ENCODE peak calls at places on chromosome 22, in seven cellular contexts. W is spleen, E is transverse colon, X is heart left ventricle, Z is erythroblast, U is body of pancreas, Q is adrenal gland. T is an unnamed sample.
A peak's percentile ranks its signal among the peaks of the same experiment; 100 is the strongest.

GRCh38 chr22:19984201-19984753 is 32.3 kb downstream of the ARVCF start:
- DNase-seq in X (peak; percentile 84), W (peak; percentile 69), U (no peak), Q (no peak), Z (peak; percentile 83), E (no peak), T (peak; percentile 90)

GRCh38 chr22:17120281-17120680 is 879 bp downstream of the TMEM121B start:
- DNase-seq in X (peak; percentile 74), E (peak; percentile 34), U (peak; percentile 68), W (peak; percentile 89), Q (peak; percentile 69), Z (peak; percentile 19), T (no peak)

GRCh38 chr22:47586038-47586437 is 823.6 kb downstream of the TBC1D22A start:
- DNase-seq in W (no peak), Q (no peak), Z (no peak), U (no peak), E (no peak), X (no peak), T (no peak)

GRCh38 chr22:42932857-42933782 is 76.0 kb upstream of the ARFGAP3 start:
- DNase-seq in E (no peak), Z (no peak), X (peak; percentile 53), Q (no peak), U (no peak), W (peak; percentile 87), T (no peak)

GRCh38 chr22:17114958-17115235 is 6.3 kb downstream of the TMEM121B start:
- DNase-seq in Q (no peak), U (no peak), W (peak; percentile 41), X (no peak), Z (no peak), E (no peak), T (no peak)

GRCh38 chr22:39723899-39724351 is 153.4 kb downstream of the CACNA1I start:
- DNase-seq in E (no peak), W (no peak), Q (peak; percentile 47), U (no peak), X (no peak), Z (peak; percentile 83), T (peak; percentile 61)

GRCh38 chr22:38327805-38328204 is 10.6 kb upstream of the CSNK1E start:
- DNase-seq in E (no peak), W (no peak), Q (no peak), U (no peak), X (no peak), Z (no peak), T (peak; percentile 75)

GRCh38 chr22:47835726-47836125 is 1073.3 kb downstream of the TBC1D22A start:
- DNase-seq in W (no peak), Q (no peak), X (no peak), U (no peak), E (no peak), Z (no peak), T (peak; percentile 38)

GRCh38 chr22:38218661-38219331 is 17.0 kb downstream of the MAFF start:
- DNase-seq in E (peak; percentile 89), Z (no peak), X (peak; percentile 86), Q (peak; percentile 84), W (no peak), U (peak; percentile 81), T (peak; percentile 75)

GRCh38 chr22:43566021-43566420 is 154.2 kb downstream of the MPPED1 start:
- DNase-seq in U (no peak), Q (no peak), W (no peak), X (no peak), E (no peak), Z (no peak), T (no peak)

GRCh38 chr22:33361581-33361980 is 303.4 kb upstream of the SYN3 start:
- DNase-seq in Z (no peak), X (no peak), E (no peak), Q (no peak), W (no peak), U (no peak), T (no peak)

GRCh38 chr22:43182118-43182517 is 4.8 kb downstream of the TTLL12 start:
- DNase-seq in W (no peak), Z (no peak), X (no peak), U (no peak), E (no peak), Q (no peak), T (no peak)

GRCh38 chr22:21713428-21714058 is 22.1 kb downstream of the YPEL1 start:
- DNase-seq in Z (no peak), W (no peak), X (no peak), U (no peak), Q (no peak), E (no peak), T (no peak)

GRCh38 chr22:17120711-17121234 is 387 bp downstream of the TMEM121B start:
- DNase-seq in Z (no peak), Q (no peak), U (no peak), X (no peak), W (no peak), E (no peak), T (no peak)

GRCh38 chr22:19554834-19555404 is 30.7 kb upstream of the CLDN5 start:
- DNase-seq in Z (no peak), E (no peak), U (no peak), W (no peak), Q (no peak), X (no peak), T (peak; percentile 31)

GRCh38 chr22:38347944-38348750 is 30.9 kb upstream of the CSNK1E start:
- DNase-seq in E (peak; percentile 32), W (peak; percentile 46), Q (peak; percentile 11), U (no peak), Z (no peak), X (no peak), T (peak; percentile 43)

GRCh38 chr22:49879871-49880270 is 26.2 kb downstream of the ZBED4 start:
- DNase-seq in Q (no peak), X (no peak), W (no peak), E (no peak), Z (no peak), U (no peak), T (no peak)
- TF ChIP-seq POLR2A in Q (no peak), X (no peak), W (no peak), E (no peak), Z (no peak), U (no peak), T (no peak)

DNA sequence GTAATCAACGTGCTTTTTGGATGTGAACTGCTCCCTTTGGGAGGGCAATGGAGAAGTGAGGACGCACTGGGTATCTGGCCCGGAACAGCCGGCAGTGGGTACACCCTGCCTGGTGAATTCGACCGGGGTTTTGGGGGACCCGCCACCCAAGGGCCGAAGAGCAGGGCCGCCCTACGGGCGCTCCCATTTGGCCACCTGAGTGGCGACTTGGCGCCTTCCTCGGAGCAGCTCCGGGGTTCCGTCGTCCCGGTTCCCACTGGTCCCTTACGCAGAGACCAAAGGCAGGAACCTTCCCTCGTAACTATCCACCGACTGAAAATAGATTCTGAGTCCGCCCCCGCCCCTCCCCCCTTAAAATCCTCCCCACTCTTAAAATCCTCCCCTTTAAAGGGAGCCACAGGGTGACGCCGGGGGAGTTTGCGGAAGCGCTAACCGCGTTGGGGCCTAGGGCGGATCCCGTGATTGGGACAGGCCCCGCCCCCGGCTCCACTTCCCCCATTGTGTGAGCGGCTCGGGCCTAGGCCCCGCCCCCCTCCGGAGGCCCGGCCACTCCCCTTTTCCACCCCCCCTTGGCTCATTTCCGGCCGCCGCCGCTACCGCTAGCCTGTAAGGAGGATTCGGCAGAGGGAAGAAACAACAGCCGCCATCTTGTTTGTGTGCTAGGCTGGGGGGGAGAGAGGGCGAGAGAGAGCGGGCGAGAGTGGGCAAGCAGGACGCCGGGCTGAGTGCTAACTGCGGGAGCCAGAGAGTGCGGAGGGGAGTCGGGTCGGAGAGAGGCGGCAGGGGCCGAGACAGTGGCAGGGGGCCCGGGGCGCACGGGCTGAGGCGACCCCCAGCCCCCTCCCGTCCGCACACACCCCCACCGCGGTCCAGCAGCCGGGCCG is 1.0 kb upstream of the EP300 start:
- DNase-seq in W (peak; percentile 100), Q (peak; percentile 100), E (peak; percentile 100), Z (peak; percentile 100), U (peak; percentile 99), X (peak; percentile 99), T (peak; percentile 83)
- TF ChIP-seq POLR2A in W (peak; percentile 62), Q (peak; percentile 70), E (peak; percentile 89), Z (peak; percentile 83), U (peak; percentile 92), X (peak; percentile 76), T (peak; percentile 64)

GRCh38 chr22:49953680-49954344 is 6.8 kb upstream of the PIM3 start:
- DNase-seq in W (no peak), E (no peak), Z (no peak), U (no peak), Q (no peak), X (peak; percentile 47), T (no peak)

GRCh38 chr22:49955581-49956417 is 4.8 kb upstream of the PIM3 start:
- DNase-seq in W (peak; percentile 75), Q (no peak), U (no peak), X (no peak), E (peak; percentile 6), Z (no peak), T (no peak)

GRCh38 chr22:49953027-49953679 is 7.4 kb upstream of the PIM3 start:
- DNase-seq in W (no peak), Z (no peak), E (no peak), X (no peak), Q (no peak), U (peak; percentile 89), T (no peak)

GRCh38 chr22:49954991-49955580 is 5.5 kb upstream of the PIM3 start:
- DNase-seq in E (no peak), X (peak; percentile 45), Z (no peak), U (no peak), Q (no peak), W (peak; percentile 75), T (no peak)

DNA sequence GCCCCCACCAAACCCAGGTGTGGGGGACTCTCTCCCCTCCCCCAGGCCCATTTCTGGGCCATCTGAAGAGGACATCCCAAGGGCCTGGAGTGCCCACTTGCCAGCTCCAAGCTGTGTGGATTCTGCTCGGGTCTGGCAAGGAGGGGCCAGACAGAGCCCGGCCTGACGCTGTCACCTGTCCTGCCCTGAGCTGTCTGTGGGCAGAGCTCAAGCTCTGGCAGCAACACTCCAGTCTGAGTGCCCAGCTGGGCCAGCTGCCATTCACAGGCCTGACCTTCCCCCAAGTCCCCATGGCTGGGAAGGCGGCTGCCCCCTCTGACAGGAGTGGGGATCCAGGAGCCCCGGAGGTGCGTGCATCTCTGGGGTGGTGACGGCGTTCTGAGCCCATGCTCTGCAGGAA is 6.2 kb upstream of the PIM3 start:
- DNase-seq in X (peak; percentile 82), U (peak; percentile 81), Z (no peak), W (peak; percentile 76), Q (no peak), E (no peak), T (no peak)
- TF ChIP-seq POLR2A in X (no peak), U (peak; percentile 59), Z (no peak), W (no peak), Q (no peak), E (no peak), T (no peak)

DNA sequence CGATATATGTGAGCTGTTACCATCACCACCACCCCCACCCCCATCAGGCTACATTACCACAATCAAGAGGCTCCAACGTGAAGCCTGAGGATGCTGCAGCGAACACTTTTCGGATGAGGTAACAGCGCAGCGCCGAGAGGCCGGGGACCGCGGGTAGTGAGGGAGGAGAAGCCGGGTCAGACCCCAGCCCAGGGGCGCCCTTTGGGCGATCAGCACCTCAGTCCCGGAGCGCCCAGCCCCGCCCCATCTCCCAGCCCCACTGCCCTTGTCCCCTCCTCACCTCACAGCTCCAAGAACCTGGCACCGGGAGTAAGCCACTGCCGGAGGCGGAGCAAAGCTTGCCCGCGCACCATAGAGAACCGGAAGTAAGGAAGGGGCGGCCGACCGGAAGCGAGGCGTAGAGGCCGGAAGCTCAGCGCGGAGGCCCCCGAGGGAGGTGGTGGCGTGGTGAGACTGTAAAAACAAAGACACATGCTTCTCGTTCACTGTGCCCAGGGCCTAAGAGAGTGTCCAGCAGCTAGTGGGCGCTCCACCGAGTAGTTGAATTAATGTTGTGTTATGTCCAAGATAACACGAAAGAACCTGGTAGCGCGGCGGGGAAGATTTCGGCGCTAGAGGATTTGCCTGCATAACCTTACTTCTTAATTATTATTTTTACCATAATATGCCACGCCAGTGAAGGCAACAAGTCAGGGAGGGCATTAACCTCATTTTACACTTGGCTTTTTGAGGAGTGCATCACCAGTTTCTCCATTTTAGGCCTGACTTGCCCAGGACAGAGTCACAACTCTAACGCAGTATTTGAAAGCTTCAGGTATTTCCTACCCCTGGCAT is at the start of gene THOC5:
- DNase-seq in U (peak; percentile 93), X (peak; percentile 96), E (peak; percentile 94), Z (peak; percentile 97), W (peak; percentile 98), Q (peak; percentile 91), T (peak; percentile 90)
- TF ChIP-seq POLR2A in U (peak; percentile 83), X (no peak), E (peak; percentile 59), Z (peak; percentile 77), W (peak; percentile 12), Q (no peak), T (peak; percentile 48)

T was measured in H54.